ENCODE peak calls at places on chromosomes 16 and 17, in eight cellular contexts. One of them, this sample, is unnamed.
A peak's percentile ranks its signal among the peaks of the same experiment; 100 is the strongest.

GRCh38 chr16:74607310-74607966 is 524 bp upstream of the GLG1 start:
- DNase-seq in H1: peak; percentile 23
- DNase-seq in adrenal gland: no peak
- DNase-seq in endodermal cell: no peak
- DNase-seq in GM23338: no peak
- DNase-seq in fibroblast of lung: no peak
- DNase-seq in cardiac muscle cell: no peak
- DNase-seq in PC-3: no peak
- DNase-seq in this sample: no peak

GRCh38 chr16:68784226-68784625 is 47.1 kb downstream of the CDH1 start:
- DNase-seq in adrenal gland: no peak
- DNase-seq in cardiac muscle cell: no peak
- DNase-seq in H1: no peak
- DNase-seq in GM23338: no peak
- DNase-seq in PC-3: no peak
- DNase-seq in fibroblast of lung: no peak
- DNase-seq in endodermal cell: no peak
- DNase-seq in this sample: no peak

GRCh38 chr16:75304521-75305363 is 53.3 kb upstream of the BCAR1 start:
- DNase-seq in GM23338: no peak
- DNase-seq in endodermal cell: no peak
- DNase-seq in PC-3: peak; percentile 19
- DNase-seq in H1: no peak
- DNase-seq in adrenal gland: peak; percentile 97
- DNase-seq in fibroblast of lung: peak; percentile 96
- DNase-seq in cardiac muscle cell: peak; percentile 95
- DNase-seq in this sample: peak; percentile 78

GRCh38 chr16:77739493-77739892 is 17.2 kb downstream of the NUDT7 start:
- DNase-seq in fibroblast of lung: peak; percentile 72
- DNase-seq in H1: no peak
- DNase-seq in PC-3: no peak
- DNase-seq in adrenal gland: peak; percentile 12
- DNase-seq in endodermal cell: no peak
- DNase-seq in cardiac muscle cell: peak; percentile 6
- DNase-seq in GM23338: no peak
- DNase-seq in this sample: no peak

GRCh38 chr17:2049333-2050245 is 5.3 kb upstream of the HIC1 start:
- DNase-seq in adrenal gland: peak; percentile 89
- DNase-seq in endodermal cell: peak; percentile 95
- DNase-seq in H1: no peak
- DNase-seq in cardiac muscle cell: peak; percentile 90
- DNase-seq in PC-3: peak; percentile 61
- DNase-seq in fibroblast of lung: peak; percentile 76
- DNase-seq in GM23338: peak; percentile 81
- DNase-seq in this sample: peak; percentile 89

GRCh38 chr16:67641779-67642708 is 2.9 kb upstream of the CARMIL2 start:
- DNase-seq in adrenal gland: peak; percentile 88
- DNase-seq in fibroblast of lung: peak; percentile 34
- DNase-seq in PC-3: peak; percentile 15
- DNase-seq in cardiac muscle cell: peak; percentile 60
- DNase-seq in GM23338: no peak
- DNase-seq in H1: no peak
- DNase-seq in endodermal cell: no peak
- DNase-seq in this sample: no peak

GRCh38 chr17:59401725-59402124 is 70.3 kb downstream of the YPEL2 start:
- DNase-seq in GM23338: no peak
- DNase-seq in endodermal cell: no peak
- DNase-seq in fibroblast of lung: no peak
- DNase-seq in H1: no peak
- DNase-seq in adrenal gland: no peak
- DNase-seq in PC-3: no peak
- DNase-seq in cardiac muscle cell: no peak
- DNase-seq in this sample: no peak

GRCh38 chr17:79902146-79902791 is 63.0 kb upstream of the CBX4 start:
- DNase-seq in GM23338: peak; percentile 56
- DNase-seq in H1: no peak
- DNase-seq in fibroblast of lung: no peak
- DNase-seq in adrenal gland: no peak
- DNase-seq in cardiac muscle cell: no peak
- DNase-seq in PC-3: no peak
- DNase-seq in endodermal cell: peak; percentile 58
- DNase-seq in this sample: no peak

GRCh38 chr16:46801428-46802049 is 29.4 kb downstream of the C16orf87 start:
- DNase-seq in adrenal gland: no peak
- DNase-seq in PC-3: peak; percentile 57
- DNase-seq in endodermal cell: no peak
- DNase-seq in H1: no peak
- DNase-seq in cardiac muscle cell: peak; percentile 42
- DNase-seq in fibroblast of lung: no peak
- DNase-seq in GM23338: peak; percentile 85
- DNase-seq in this sample: no peak

DNA sequence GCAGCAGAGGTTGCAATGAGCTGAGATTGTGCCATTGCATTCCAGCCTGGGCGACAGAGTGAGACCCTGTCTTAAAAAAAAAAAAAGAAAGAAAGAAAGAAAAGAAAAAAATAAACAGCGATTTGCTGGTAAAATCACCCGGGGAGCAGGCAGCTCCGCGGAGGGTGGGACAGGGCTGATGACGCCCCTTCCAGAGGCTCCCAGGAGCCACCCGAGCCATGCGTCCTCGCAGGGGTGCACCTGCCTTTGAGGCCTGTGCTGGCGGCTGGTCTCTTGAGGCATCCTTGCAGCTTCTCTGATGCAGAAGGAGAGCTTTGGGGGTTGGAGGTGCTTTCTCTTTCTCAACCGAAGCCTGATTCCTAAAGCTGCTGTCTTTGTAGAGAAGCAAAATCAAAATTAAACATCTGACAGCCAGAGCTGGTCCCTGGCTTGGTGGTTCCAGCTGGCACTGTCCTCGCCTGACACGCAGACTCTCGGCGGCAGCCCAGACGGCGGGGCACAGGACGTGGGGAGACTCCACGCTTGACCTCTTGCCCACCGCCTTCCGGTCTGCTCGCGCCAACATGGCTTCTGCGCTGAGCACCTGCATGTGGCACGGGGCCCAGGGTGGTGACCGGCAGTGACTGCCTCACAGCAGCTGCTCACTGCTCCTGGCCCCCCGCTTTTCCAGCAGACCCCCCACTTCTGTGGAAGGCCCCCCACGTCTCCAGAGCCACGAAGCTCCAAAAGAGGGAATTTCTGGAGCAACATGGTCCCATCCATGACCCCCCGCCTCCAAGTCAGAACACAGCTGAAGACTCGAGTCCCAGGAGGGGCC is 6.6 kb downstream of the UTS2R start:
- DNase-seq in H1: no peak
- DNase-seq in cardiac muscle cell: no peak
- DNase-seq in adrenal gland: no peak
- DNase-seq in GM23338: no peak
- DNase-seq in fibroblast of lung: no peak
- DNase-seq in endodermal cell: no peak
- DNase-seq in PC-3: no peak
- DNase-seq in this sample: no peak
- H3K27me3 ChIP-seq in H1: peaks cover 16% of the 10 kb centered on the region
- H3K27me3 ChIP-seq in cardiac muscle cell: peaks cover 26% of the 10 kb centered on the region
- H3K27me3 ChIP-seq in adrenal gland: peaks cover 40% of the 10 kb centered on the region
- H3K27me3 ChIP-seq in GM23338: peaks cover 21% of the 10 kb centered on the region
- H3K27me3 ChIP-seq in fibroblast of lung: peaks cover 21% of the 10 kb centered on the region
- H3K27me3 ChIP-seq in endodermal cell: peaks cover under 1% of the 10 kb centered on the region
- H3K27me3 ChIP-seq in PC-3: no peaks in the 10 kb centered on the region
- H3K27me3 ChIP-seq in this sample: no peaks in the 10 kb centered on the region

GRCh38 chr17:77037943-77038342 is 102.8 kb upstream of the SEC14L1 start:
- DNase-seq in PC-3: no peak
- DNase-seq in endodermal cell: no peak
- DNase-seq in H1: no peak
- DNase-seq in fibroblast of lung: no peak
- DNase-seq in GM23338: no peak
- DNase-seq in adrenal gland: no peak
- DNase-seq in cardiac muscle cell: no peak
- DNase-seq in this sample: no peak

GRCh38 chr17:77035526-77035925 is 105.2 kb upstream of the SEC14L1 start:
- DNase-seq in PC-3: no peak
- DNase-seq in cardiac muscle cell: no peak
- DNase-seq in fibroblast of lung: no peak
- DNase-seq in endodermal cell: no peak
- DNase-seq in H1: no peak
- DNase-seq in GM23338: no peak
- DNase-seq in adrenal gland: no peak
- DNase-seq in this sample: no peak

GRCh38 chr17:77036136-77036840 is 104.5 kb upstream of the SEC14L1 start:
- DNase-seq in H1: no peak
- DNase-seq in GM23338: no peak
- DNase-seq in cardiac muscle cell: no peak
- DNase-seq in fibroblast of lung: no peak
- DNase-seq in adrenal gland: no peak
- DNase-seq in endodermal cell: no peak
- DNase-seq in PC-3: no peak
- DNase-seq in this sample: no peak

GRCh38 chr17:77034677-77035424 is 105.9 kb upstream of the SEC14L1 start:
- DNase-seq in adrenal gland: no peak
- DNase-seq in GM23338: no peak
- DNase-seq in PC-3: no peak
- DNase-seq in cardiac muscle cell: no peak
- DNase-seq in fibroblast of lung: no peak
- DNase-seq in H1: no peak
- DNase-seq in endodermal cell: no peak
- DNase-seq in this sample: no peak

DNA sequence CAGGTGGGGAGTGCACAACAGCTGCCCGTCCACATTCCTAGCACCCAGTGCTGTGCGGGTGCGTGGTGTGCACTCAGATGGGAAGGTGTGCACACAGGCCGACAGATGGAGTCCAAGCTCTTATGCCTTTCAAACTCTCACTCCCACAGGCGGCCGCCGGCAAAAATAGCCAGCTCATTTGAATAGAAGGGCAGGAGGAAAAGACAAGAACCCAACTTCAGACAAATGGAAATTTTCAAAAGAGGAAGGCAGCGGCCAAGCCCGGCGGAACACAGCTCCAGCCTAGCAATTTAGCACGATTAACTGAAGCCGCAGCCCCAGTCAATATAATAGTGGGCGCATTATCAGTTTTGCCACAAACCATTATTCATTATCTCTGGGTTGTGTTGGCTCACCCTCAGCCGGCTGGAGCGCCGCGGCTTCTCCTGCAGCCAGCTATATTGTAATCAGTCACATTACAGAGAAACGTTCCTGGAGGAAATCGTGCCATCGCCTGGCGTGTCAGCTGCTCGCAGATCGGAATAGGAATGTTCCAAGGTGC is 103.9 kb upstream of the SEC14L1 start:
- DNase-seq in cardiac muscle cell: peak; percentile 26
- DNase-seq in adrenal gland: no peak
- DNase-seq in PC-3: no peak
- DNase-seq in endodermal cell: no peak
- DNase-seq in GM23338: no peak
- DNase-seq in fibroblast of lung: peak; percentile 62
- DNase-seq in H1: no peak
- DNase-seq in this sample: no peak
- TF ChIP-seq CTCF in cardiac muscle cell: peak; percentile 8
- TF ChIP-seq CTCF in adrenal gland: no peak
- TF ChIP-seq CTCF in PC-3: no peak
- TF ChIP-seq CTCF in endodermal cell: no peak
- TF ChIP-seq CTCF in GM23338: no peak
- TF ChIP-seq CTCF in fibroblast of lung: no peak
- TF ChIP-seq CTCF in H1: no peak
- TF ChIP-seq CTCF in this sample: no peak

DNA sequence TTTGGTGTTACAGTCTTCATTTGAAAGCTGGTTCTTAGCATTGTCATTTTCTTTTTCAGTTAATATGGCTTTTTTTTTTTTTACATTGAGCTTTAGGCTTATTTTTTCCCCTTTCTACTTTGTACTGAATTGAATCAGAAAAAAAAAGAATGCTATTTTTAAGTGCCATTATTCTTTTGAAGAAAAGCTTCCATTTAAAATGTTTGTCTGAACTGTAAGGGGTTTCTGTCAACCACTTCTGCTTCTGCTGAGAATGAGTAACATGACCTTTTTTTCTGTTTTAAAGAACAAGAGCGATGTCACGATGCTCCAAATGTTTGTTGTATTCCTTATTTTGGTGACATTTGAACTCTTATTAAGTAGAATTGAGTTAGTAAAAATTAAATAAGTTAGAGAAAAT is 50.0 kb downstream of the MRTFB start:
- DNase-seq in cardiac muscle cell: no peak
- DNase-seq in GM23338: no peak
- DNase-seq in PC-3: no peak
- DNase-seq in adrenal gland: no peak
- DNase-seq in endodermal cell: no peak
- DNase-seq in H1: no peak
- DNase-seq in fibroblast of lung: no peak
- DNase-seq in this sample: no peak
- H3K4me3 ChIP-seq in cardiac muscle cell: no peak overlapping the region
- H3K4me3 ChIP-seq in GM23338: no peak overlapping the region
- H3K4me3 ChIP-seq in PC-3: no peak overlapping the region
- H3K4me3 ChIP-seq in adrenal gland: no peak overlapping the region
- H3K4me3 ChIP-seq in endodermal cell: no peak overlapping the region
- H3K4me3 ChIP-seq in H1: no peak overlapping the region
- H3K4me3 ChIP-seq in fibroblast of lung: no peak overlapping the region
- H3K4me3 ChIP-seq in this sample: no peak overlapping the region

GRCh38 chr17:48348352-48348751 is 81.7 kb downstream of the SKAP1 start:
- DNase-seq in adrenal gland: no peak
- DNase-seq in cardiac muscle cell: no peak
- DNase-seq in fibroblast of lung: no peak
- DNase-seq in GM23338: no peak
- DNase-seq in endodermal cell: no peak
- DNase-seq in H1: no peak
- DNase-seq in PC-3: no peak
- DNase-seq in this sample: no peak

GRCh38 chr17:48338720-48339119 is 91.3 kb downstream of the SKAP1 start:
- DNase-seq in GM23338: no peak
- DNase-seq in PC-3: no peak
- DNase-seq in adrenal gland: no peak
- DNase-seq in H1: no peak
- DNase-seq in endodermal cell: no peak
- DNase-seq in cardiac muscle cell: no peak
- DNase-seq in fibroblast of lung: no peak
- DNase-seq in this sample: no peak

GRCh38 chr17:48347203-48347602 is 82.8 kb downstream of the SKAP1 start:
- DNase-seq in endodermal cell: no peak
- DNase-seq in H1: no peak
- DNase-seq in fibroblast of lung: no peak
- DNase-seq in GM23338: no peak
- DNase-seq in adrenal gland: no peak
- DNase-seq in cardiac muscle cell: no peak
- DNase-seq in PC-3: no peak
- DNase-seq in this sample: no peak

GRCh38 chr17:48340916-48341315 is 89.1 kb downstream of the SKAP1 start:
- DNase-seq in PC-3: no peak
- DNase-seq in H1: no peak
- DNase-seq in adrenal gland: no peak
- DNase-seq in cardiac muscle cell: no peak
- DNase-seq in fibroblast of lung: no peak
- DNase-seq in GM23338: no peak
- DNase-seq in endodermal cell: no peak
- DNase-seq in this sample: no peak

DNA sequence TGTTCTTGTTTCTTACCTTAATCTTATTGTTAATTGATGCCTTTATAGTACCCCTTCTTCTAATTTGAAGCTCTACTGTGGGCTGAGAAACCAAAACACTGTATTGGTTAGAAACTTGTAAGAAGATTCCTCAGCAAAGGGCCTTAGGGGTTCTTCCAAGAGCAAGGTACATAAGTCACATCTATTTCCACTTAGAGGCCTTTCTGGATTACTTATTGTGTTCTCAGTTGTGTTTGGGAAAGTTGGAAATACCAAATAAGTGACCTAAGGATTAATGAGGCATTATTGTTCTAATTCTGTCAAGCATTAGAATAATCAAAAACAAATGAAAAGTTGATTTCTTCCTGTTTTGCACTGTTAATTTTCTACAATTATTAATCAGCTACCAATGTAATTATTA is 85.8 kb downstream of the SKAP1 start:
- DNase-seq in fibroblast of lung: no peak
- DNase-seq in adrenal gland: no peak
- DNase-seq in endodermal cell: no peak
- DNase-seq in H1: no peak
- DNase-seq in GM23338: no peak
- DNase-seq in cardiac muscle cell: no peak
- DNase-seq in PC-3: no peak
- DNase-seq in this sample: no peak
- H3K27me3 ChIP-seq in fibroblast of lung: no peaks in the 10 kb centered on the region
- H3K27me3 ChIP-seq in adrenal gland: no peaks in the 10 kb centered on the region
- H3K27me3 ChIP-seq in endodermal cell: peaks cover 11% of the 10 kb centered on the region
- H3K27me3 ChIP-seq in H1: no peaks in the 10 kb centered on the region
- H3K27me3 ChIP-seq in GM23338: peaks cover 3% of the 10 kb centered on the region
- H3K27me3 ChIP-seq in cardiac muscle cell: peaks cover 78% of the 10 kb centered on the region
- H3K27me3 ChIP-seq in PC-3: no peaks in the 10 kb centered on the region
- H3K27me3 ChIP-seq in this sample: no peaks in the 10 kb centered on the region